ENCODE peak calls at places on chromosome 21, in nine cellular contexts. R is PC-3, Z is HAP-1, F is lower leg skin, N is NCI-H446, H is HS-27A, M is retina, O is AG04449, J is T follicular helper cell. G is an unnamed sample.

GRCh38 chr21:44382536-44382935 is 29.1 kb downstream of the TRPM2 start:
- DNase-seq in R (no peak), Z (no peak), F (no peak), N (no peak), H (no peak), M (no peak), O (no peak), J (no peak), G (no peak)

GRCh38 chr21:35190201-35190701 is 141.1 kb upstream of the RUNX1 start:
- DNase-seq in R (peak), Z (no peak), F (no peak), N (no peak), H (no peak), M (no peak), O (no peak), J (no peak), G (no peak)

GRCh38 chr21:41972511-41973205 is 18.8 kb upstream of the C2CD2 start:
- DNase-seq in R (no peak), Z (no peak), F (no peak), N (no peak), H (no peak), M (no peak), O (no peak), J (no peak), G (no peak)

GRCh38 chr21:44418876-44419230 is 36.5 kb upstream of the LRRC3 start:
- DNase-seq in R (no peak), Z (no peak), F (no peak), N (no peak), H (no peak), M (no peak), O (no peak), J (no peak), G (no peak)

GRCh38 chr21:39348040-39348354 is 891 bp downstream of the HMGN1 start:
- DNase-seq in R (no peak), Z (no peak), F (no peak), N (no peak), H (no peak), M (no peak), O (no peak), J (no peak), G (no peak)

GRCh38 chr21:42572906-42573495 is 59.3 kb downstream of the SLC37A1 start:
- DNase-seq in R (no peak), Z (no peak), F (peak), N (no peak), H (no peak), M (no peak), O (no peak), J (no peak), G (peak)

GRCh38 chr21:31948681-31949080 is 75.9 kb downstream of the HUNK start:
- DNase-seq in R (no peak), Z (no peak), F (no peak), N (no peak), H (no peak), M (no peak), O (no peak), J (no peak), G (no peak)

GRCh38 chr21:16302851-16303282 is 573.1 kb downstream of the USP25 start:
- DNase-seq in R (no peak), Z (no peak), F (peak), N (no peak), H (no peak), M (no peak), O (no peak), J (no peak), G (no peak)

GRCh38 chr21:14120091-14120734 is 90.5 kb downstream of the LIPI start:
- DNase-seq in R (peak), Z (peak), F (no peak), N (peak), H (no peak), M (no peak), O (no peak), J (no peak), G (peak)

GRCh38 chr21:31873696-31874599 is 1.1 kb downstream of the HUNK start:
- DNase-seq in R (peak), Z (peak), F (peak), N (peak), H (no peak), M (peak), O (no peak), J (no peak), G (peak)

GRCh38 chr21:33660406-33660805 is 18.1 kb downstream of the ITSN1 start:
- DNase-seq in R (no peak), Z (no peak), F (no peak), N (peak), H (no peak), M (no peak), O (no peak), J (no peak), G (no peak)

GRCh38 chr21:43794311-43794710 is 4.9 kb downstream of the RRP1 start:
- DNase-seq in R (no peak), Z (no peak), F (no peak), N (no peak), H (no peak), M (no peak), O (no peak), J (no peak), G (no peak)

GRCh38 chr21:38243732-38244406 is 12.9 kb upstream of the KCNJ15 start:
- DNase-seq in R (no peak), Z (no peak), F (no peak), N (no peak), H (no peak), M (no peak), O (no peak), J (no peak), G (no peak)

GRCh38 chr21:8991968-8992621 is 1529.3 kb upstream of the TPTE start:
- DNase-seq in R (peak), Z (no peak), F (peak), N (no peak), H (no peak), M (no peak), O (no peak), J (no peak), G (no peak)

GRCh38 chr21:45420623-45421041 is 15.7 kb downstream of the COL18A1 start:
- DNase-seq in R (no peak), Z (no peak), F (no peak), N (no peak), H (no peak), M (no peak), O (no peak), J (no peak), G (peak)

GRCh38 chr21:45363921-45364463 is 41.0 kb upstream of the COL18A1 start:
- DNase-seq in R (peak), Z (no peak), F (peak), N (peak), H (peak), M (no peak), O (peak), J (no peak), G (no peak)

GRCh38 chr21:44618504-44618903 is 6.6 kb downstream of the KRTAP10-8 start:
- DNase-seq in R (peak), Z (no peak), F (no peak), N (no peak), H (no peak), M (no peak), O (no peak), J (no peak), G (no peak)

GRCh38 chr21:46517361-46517760 is 58.7 kb downstream of the DIP2A start:
- DNase-seq in R (no peak), Z (no peak), F (no peak), N (no peak), H (no peak), M (no peak), O (no peak), J (no peak), G (no peak)

GRCh38 chr21:29349702-29350101 is 51.0 kb downstream of the BACH1 start:
- DNase-seq in R (no peak), Z (no peak), F (no peak), N (peak), H (no peak), M (no peak), O (no peak), J (no peak), G (no peak)

GRCh38 chr21:15406791-15407190 is 323.0 kb upstream of the USP25 start:
- DNase-seq in R (no peak), Z (no peak), F (no peak), N (no peak), H (no peak), M (no peak), O (no peak), J (no peak), G (no peak)

GRCh38 chr21:31780944-31781343 is 49.0 kb upstream of the SCAF4 start:
- DNase-seq in R (peak), Z (no peak), F (no peak), N (no peak), H (no peak), M (no peak), O (no peak), J (no peak), G (no peak)

GRCh38 chr21:45922648-45923047 is 58.9 kb upstream of the COL6A1 start:
- DNase-seq in R (no peak), Z (no peak), F (no peak), N (no peak), H (no peak), M (no peak), O (no peak), J (no peak), G (no peak)

GRCh38 chr21:33299181-33299752 is 25.5 kb upstream of the IFNAR1 start:
- DNase-seq in R (peak), Z (no peak), F (no peak), N (no peak), H (no peak), M (no peak), O (no peak), J (peak), G (no peak)

GRCh38 chr21:42056996-42057689 is 14.0 kb upstream of the UMODL1 start:
- DNase-seq in R (peak), Z (no peak), F (no peak), N (peak), H (no peak), M (no peak), O (peak), J (no peak), G (no peak)

GRCh38 chr21:18620421-18620820 is 216.8 kb upstream of the TMPRSS15 start:
- DNase-seq in R (no peak), Z (no peak), F (no peak), N (no peak), H (no peak), M (no peak), O (no peak), J (no peak), G (no peak)

GRCh38 chr21:42833439-42833815 is 45.9 kb downstream of the WDR4 start:
- DNase-seq in R (peak), Z (peak), F (peak), N (peak), H (no peak), M (no peak), O (no peak), J (peak), G (no peak)

GRCh38 chr21:36603221-36603620 is 95.7 kb upstream of the SIM2 start:
- DNase-seq in R (no peak), Z (no peak), F (no peak), N (no peak), H (no peak), M (no peak), O (no peak), J (no peak), G (no peak)

GRCh38 chr21:45836268-45836655 is 145.3 kb upstream of the COL6A1 start:
- DNase-seq in R (no peak), Z (no peak), F (peak), N (no peak), H (no peak), M (peak), O (no peak), J (no peak), G (no peak)

G was measured in glutamatergic neuron.